ENCODE peak calls at places on chromosome X, in six cellular contexts. T is H9, W is mesenchymal stem cell, C is trophoblast cell, N is IMR-90, E is H1. S is an unnamed sample.

GRCh38 chrX:109845996-109846395 is 112.9 kb upstream of the ACSL4 start:
- DNase-seq in T (no peak), W (no peak), C (no peak), N (no peak), E (no peak), S (no peak)

GRCh38 chrX:46913710-46914109 is 1.5 kb downstream of the JADE3 start:
- DNase-seq in T (no peak), W (peak), C (peak), N (peak), E (no peak), S (peak)

GRCh38 chrX:112946227-112946626 is 105.6 kb upstream of the AMOT start:
- DNase-seq in T (no peak), W (no peak), C (peak), N (no peak), E (no peak), S (no peak)

GRCh38 chrX:112614640-112615039 is 65.1 kb downstream of the LHFPL1 start:
- DNase-seq in T (peak), W (peak), C (no peak), N (peak), E (no peak), S (peak)

GRCh38 chrX:15167826-15168225 is 102.1 kb downstream of the ASB9 start:
- DNase-seq in T (no peak), W (no peak), C (no peak), N (no peak), E (no peak), S (no peak)

GRCh38 chrX:108453841-108454240 is 14.2 kb downstream of the COL4A5 start:
- DNase-seq in T (no peak), W (no peak), C (no peak), N (no peak), E (no peak), S (no peak)

GRCh38 chrX:1507511-1508463 is 29.2 kb downstream of the P2RY8 start:
- DNase-seq in T (no peak), W (no peak), C (no peak), N (no peak), E (no peak), S (no peak)

GRCh38 chrX:54452920-54453319 is 12.7 kb downstream of the TSR2 start:
- DNase-seq in T (peak), W (peak), C (no peak), N (peak), E (no peak), S (no peak)

GRCh38 chrX:155389634-155390033 is 7.7 kb downstream of the F8A2 start:
- DNase-seq in T (no peak), W (no peak), C (no peak), N (no peak), E (no peak), S (no peak)

GRCh38 chrX:114924846-114925245 is 92.6 kb downstream of the IL13RA2 start:
- DNase-seq in T (no peak), W (peak), C (no peak), N (peak), E (no peak), S (no peak)

GRCh38 chrX:747176-747575 is 116.6 kb downstream of the SHOX start:
- DNase-seq in T (no peak), W (no peak), C (no peak), N (no peak), E (no peak), S (no peak)

GRCh38 chrX:24283122-24283789 is 30.6 kb downstream of the SUPT20HL2 start:
- DNase-seq in T (no peak), W (no peak), C (no peak), N (no peak), E (no peak), S (no peak)

GRCh38 chrX:134338527-134338926 is 101.5 kb downstream of the CCDC160 start:
- DNase-seq in T (no peak), W (no peak), C (no peak), N (no peak), E (no peak), S (no peak)

DNA sequence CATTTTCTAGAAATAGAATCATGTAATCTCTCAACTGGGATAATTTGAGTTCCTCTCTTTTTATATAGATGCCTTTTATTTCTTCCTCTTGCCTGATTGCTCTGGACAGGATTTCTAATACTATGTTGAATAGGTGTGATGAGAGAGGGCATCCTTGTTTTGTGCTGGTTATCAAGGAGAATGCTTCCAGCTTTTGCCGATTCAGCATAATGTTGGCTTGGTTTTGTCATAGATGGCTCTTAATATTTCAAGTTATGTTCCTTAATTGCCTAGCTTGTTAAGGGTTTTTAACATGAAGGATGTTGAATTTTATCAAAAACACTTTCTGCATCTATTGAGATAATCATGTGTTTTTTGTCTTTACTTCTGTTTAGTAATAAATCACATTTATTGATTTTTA is 58.7 kb downstream of the TMEM47 start:
- DNase-seq in T (no peak), W (no peak), C (no peak), N (no peak), E (no peak), S (no peak)
- H2AK5ac ChIP-seq in T (no peak), W (no peak), C (no peak), N (no peak), E (no peak), S (no peak)

GRCh38 chrX:84735025-84735424 is 232.8 kb upstream of the HDX start:
- DNase-seq in T (no peak), W (peak), C (peak), N (peak), E (no peak), S (no peak)
- H2AFZ ChIP-seq in T (no peak), W (no peak), C (no peak), N (no peak), E (no peak), S (no peak)

GRCh38 chrX:103439161-103439560 is 62.8 kb downstream of the BEX3 start:
- DNase-seq in T (no peak), W (no peak), C (no peak), N (no peak), E (no peak), S (no peak)
- H2BK120ac ChIP-seq in T (no peak), W (no peak), C (no peak), N (no peak), E (no peak), S (no peak)

GRCh38 chrX:148933881-148934280 is 433.5 kb downstream of the AFF2 start:
- DNase-seq in T (no peak), W (no peak), C (peak), N (no peak), E (no peak), S (no peak)

GRCh38 chrX:148929686-148930085 is 429.3 kb downstream of the AFF2 start:
- DNase-seq in T (no peak), W (peak), C (no peak), N (peak), E (no peak), S (no peak)

GRCh38 chrX:148928803-148929202 is 428.4 kb downstream of the AFF2 start:
- DNase-seq in T (no peak), W (no peak), C (no peak), N (peak), E (no peak), S (no peak)

GRCh38 chrX:148930330-148930729 is 429.9 kb downstream of the AFF2 start:
- DNase-seq in T (no peak), W (no peak), C (no peak), N (no peak), E (no peak), S (no peak)
- H2AK5ac ChIP-seq in T (no peak), W (no peak), C (no peak), N (no peak), E (no peak), S (no peak)

GRCh38 chrX:18873836-18874235 is 110.1 kb downstream of the PHKA2 start:
- DNase-seq in T (no peak), W (no peak), C (no peak), N (no peak), E (no peak), S (no peak)

GRCh38 chrX:18871970-18872369 is 111.9 kb downstream of the PHKA2 start:
- DNase-seq in T (no peak), W (no peak), C (no peak), N (no peak), E (no peak), S (no peak)

GRCh38 chrX:18872621-18873020 is 111.3 kb downstream of the PHKA2 start:
- DNase-seq in T (no peak), W (no peak), C (no peak), N (no peak), E (no peak), S (no peak)

GRCh38 chrX:18874560-18875255 is 109.2 kb downstream of the PHKA2 start:
- DNase-seq in T (no peak), W (no peak), C (no peak), N (no peak), E (no peak), S (no peak)

DNA sequence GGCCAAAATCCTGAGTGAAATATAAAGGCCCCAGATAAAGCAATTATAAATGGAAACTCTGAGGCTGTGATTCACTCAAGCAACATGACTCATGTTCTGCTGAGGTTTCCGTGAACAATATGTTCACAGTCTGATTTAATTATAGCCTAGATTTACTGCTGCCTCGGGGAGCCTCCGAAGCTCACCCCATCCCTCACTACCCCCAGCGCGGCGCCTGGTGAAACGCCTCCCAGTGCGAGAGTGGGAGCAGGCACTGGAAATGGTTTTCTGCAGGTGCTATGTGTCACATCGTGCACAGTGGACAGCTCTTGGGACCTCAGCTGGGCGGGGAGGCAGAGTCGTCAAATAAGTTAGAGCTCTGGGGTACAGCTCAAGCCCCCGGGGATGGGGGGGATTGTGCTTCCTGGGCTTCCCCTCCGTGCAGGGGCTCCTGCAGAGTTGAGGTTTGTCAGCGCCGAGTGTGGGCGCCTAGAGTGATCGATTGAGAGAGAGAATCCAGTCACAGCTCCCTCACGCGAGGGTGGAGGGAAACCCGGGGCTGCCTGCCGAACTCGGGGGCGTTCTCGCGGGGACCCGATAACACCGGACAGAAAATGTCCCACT is 110.6 kb downstream of the PHKA2 start:
- DNase-seq in T (no peak), W (peak), C (no peak), N (peak), E (no peak), S (no peak)
- H2AFZ ChIP-seq in T (no peak), W (no peak), C (no peak), N (peak), E (no peak), S (no peak)

DNA sequence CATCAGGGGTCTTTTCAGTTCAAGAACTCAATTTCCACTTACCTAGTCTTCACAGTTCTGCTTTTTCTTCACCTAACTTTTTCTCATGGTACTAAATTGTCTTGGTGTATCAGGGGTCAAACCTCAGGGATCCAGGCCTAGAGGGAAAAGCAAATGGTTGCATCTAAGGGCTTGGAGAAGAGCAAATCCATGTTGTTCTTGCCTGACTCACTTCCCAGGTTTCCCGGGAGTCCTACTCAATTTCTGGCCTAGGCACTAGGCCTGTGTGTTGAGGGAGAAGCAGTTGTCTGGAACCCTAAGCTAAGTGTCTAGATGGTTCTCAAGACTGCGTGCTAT is 191.9 kb upstream of the STK26 start:
- DNase-seq in T (no peak), W (no peak), C (no peak), N (peak), E (no peak), S (no peak)
- H2BK120ac ChIP-seq in T (no peak), W (no peak), C (peak), N (no peak), E (peak), S (no peak)

GRCh38 chrX:39691724-39692123 is 406.0 kb downstream of the BCOR start:
- DNase-seq in T (no peak), W (no peak), C (no peak), N (no peak), E (no peak), S (no peak)
- H2AK5ac ChIP-seq in T (no peak), W (no peak), C (no peak), N (no peak), E (no peak), S (no peak)